ENCODE peak calls at places on chromosomes 11 and 22, in four cellular contexts. V is kidney glomerular epithelial cell, Z is GM18507, R is left ventricle myocardium inferior. H is an unnamed sample.

GRCh38 chr22:37370306-37370979 is 56.8 kb downstream of the ELFN2 start:
- DNase-seq in V (no peak), Z (no peak), R (peak), H (peak)

GRCh38 chr11:44887598-44887997 is 63.1 kb downstream of the TP53I11 start:
- DNase-seq in V (no peak), Z (no peak), R (no peak), H (no peak)

GRCh38 chr22:37051629-37052385 is at the start of gene KCTD17:
- DNase-seq in V (peak), Z (peak), R (peak), H (peak)

GRCh38 chr11:15923169-15923568 is 433.2 kb downstream of the SOX6 start:
- DNase-seq in V (peak), Z (no peak), R (no peak), H (no peak)

GRCh38 chr11:84720706-84721402 is 906.3 kb downstream of the DLG2 start:
- DNase-seq in V (no peak), Z (no peak), R (peak), H (peak)

GRCh38 chr11:117882539-117882938 is 6.1 kb upstream of the FXYD6 start:
- DNase-seq in V (no peak), Z (no peak), R (no peak), H (no peak)

GRCh38 chr11:36097219-36097650 is 153.4 kb downstream of the LDLRAD3 start:
- DNase-seq in V (no peak), Z (no peak), R (no peak), H (no peak)

GRCh38 chr11:93100211-93100610 is 97.6 kb downstream of the SLC36A4 start:
- DNase-seq in V (no peak), Z (no peak), R (no peak), H (no peak)

GRCh38 chr11:110130642-110131238 is 37.5 kb downstream of the ZC3H12C start:
- DNase-seq in V (no peak), Z (no peak), R (no peak), H (no peak)

GRCh38 chr11:73350908-73351636 is 25.1 kb upstream of the RELT start:
- DNase-seq in V (peak), Z (peak), R (peak), H (peak)

GRCh38 chr22:32476286-32476685 is 1.7 kb downstream of the FBXO7 start:
- DNase-seq in V (no peak), Z (no peak), R (no peak), H (no peak)

H was measured in Right ventricle myocardium inferior.